ENCODE peak calls at places on chromosomes 2 and 18, in eight cellular contexts. J is iris pigment epithelial cell; G is EL; L is coronary artery; B is dorsolateral prefrontal cortex; O is central memory CD4-positive, alpha-beta T cell; Y is COLO829; H is hypothalamus. I is an unnamed sample.

GRCh38 chr2:655626-656025 is 21.6 kb downstream of the TMEM18 start:
- DNase-seq in J (peak), G (peak), L (peak), B (no peak), O (no peak), Y (no peak), H (no peak), I (no peak)

GRCh38 chr18:867257-867656 is 37.4 kb upstream of the ADCYAP1 start:
- DNase-seq in J (no peak), G (no peak), L (no peak), B (no peak), O (no peak), Y (no peak), H (no peak), I (no peak)

GRCh38 chr2:222294996-222295367 is 3.8 kb downstream of the PAX3 start:
- DNase-seq in J (no peak), G (peak), L (no peak), B (no peak), O (no peak), Y (no peak), H (no peak), I (no peak)

GRCh38 chr2:27809761-27810241 is 38.3 kb downstream of the MRPL33 start:
- DNase-seq in J (peak), G (peak), L (no peak), B (no peak), O (no peak), Y (peak), H (no peak), I (peak)

GRCh38 chr2:84649487-84650142 is 133.3 kb downstream of the DNAH6 start:
- DNase-seq in J (no peak), G (no peak), L (no peak), B (no peak), O (peak), Y (no peak), H (no peak), I (no peak)

GRCh38 chr18:28201056-28201455 is 24.1 kb upstream of the CDH2 start:
- DNase-seq in J (no peak), G (no peak), L (no peak), B (no peak), O (no peak), Y (no peak), H (no peak), I (no peak)

GRCh38 chr2:120559401-120559800 is 176.3 kb upstream of the GLI2 start:
- DNase-seq in J (peak), G (peak), L (no peak), B (no peak), O (no peak), Y (no peak), H (no peak), I (no peak)

GRCh38 chr2:136319227-136319626 is 201.3 kb upstream of the CXCR4 start:
- DNase-seq in J (no peak), G (no peak), L (no peak), B (no peak), O (no peak), Y (no peak), H (no peak), I (no peak)

GRCh38 chr2:231221761-231222160 is 23.3 kb downstream of the ARMC9 start:
- DNase-seq in J (no peak), G (peak), L (no peak), B (no peak), O (no peak), Y (peak), H (no peak), I (no peak)

GRCh38 chr2:71576541-71576940 is 123.2 kb downstream of the DYSF start:
- DNase-seq in J (no peak), G (no peak), L (no peak), B (no peak), O (no peak), Y (no peak), H (peak), I (no peak)

GRCh38 chr2:217732995-217733394 is 269.8 kb downstream of the TNS1 start:
- DNase-seq in J (peak), G (peak), L (peak), B (no peak), O (no peak), Y (no peak), H (no peak), I (no peak)

GRCh38 chr18:23540867-23541266 is 37.6 kb downstream of the RMC1 start:
- DNase-seq in J (peak), G (no peak), L (no peak), B (no peak), O (peak), Y (no peak), H (no peak), I (no peak)

GRCh38 chr2:121245913-121246312 is 39.1 kb downstream of the TFCP2L1 start:
- DNase-seq in J (no peak), G (no peak), L (no peak), B (no peak), O (no peak), Y (no peak), H (no peak), I (no peak)

GRCh38 chr2:70043252-70043875 is 43.9 kb upstream of the PCBP1 start:
- DNase-seq in J (no peak), G (no peak), L (peak), B (no peak), O (peak), Y (no peak), H (no peak), I (no peak)

GRCh38 chr18:48803951-48804855 is 146.6 kb downstream of the SMAD7 start:
- DNase-seq in J (no peak), G (no peak), L (peak), B (no peak), O (no peak), Y (no peak), H (no peak), I (no peak)

GRCh38 chr2:166651991-166652390 is 157.9 kb upstream of the SCN7A start:
- DNase-seq in J (no peak), G (no peak), L (no peak), B (no peak), O (no peak), Y (peak), H (no peak), I (no peak)

GRCh38 chr18:22813648-22814328 is 119.3 kb upstream of the RBBP8 start:
- DNase-seq in J (peak), G (peak), L (no peak), B (no peak), O (no peak), Y (peak), H (no peak), I (peak)

GRCh38 chr2:8803658-8804379 is 33.6 kb downstream of the KIDINS220 start:
- DNase-seq in J (peak), G (peak), L (no peak), B (no peak), O (no peak), Y (peak), H (no peak), I (peak)

GRCh38 chr18:14920976-14921375 is 173.0 kb downstream of the ANKRD30B start:
- DNase-seq in J (no peak), G (no peak), L (peak), B (no peak), O (no peak), Y (no peak), H (no peak), I (no peak)

I was measured in endothelial cell of umbilical vein.